ENCODE peak calls at places on chromosomes 5 and 9, in four cellular contexts. R, W, L and S are unnamed samples.

GRCh38 chr9:87620727-87621322 is 105.1 kb upstream of the CTSL start:
- DNase-seq in R (no peak), W (no peak), L (no peak), S (no peak)

GRCh38 chr5:141051526-141051876 is 327 bp downstream of the PCDHB1 start:
- DNase-seq in R (no peak), W (no peak), L (no peak), S (no peak)

GRCh38 chr5:135535820-135536801 is at the start of gene NEUROG1:
- DNase-seq in R (no peak), W (no peak), L (no peak), S (no peak)

GRCh38 chr5:133531634-133532033 is 80.7 kb downstream of the FSTL4 start:
- DNase-seq in R (no peak), W (no peak), L (no peak), S (no peak)

GRCh38 chr5:174876-175465 is 16.3 kb upstream of the LRRC14B start:
- DNase-seq in R (no peak), W (no peak), L (no peak), S (no peak)

GRCh38 chr9:127854169-127854833 is at the start of gene ENG:
- DNase-seq in R (no peak), W (no peak), L (no peak), S (no peak)

GRCh38 chr5:5342784-5343183 is 79.7 kb upstream of the ICE1 start:
- DNase-seq in R (no peak), W (no peak), L (no peak), S (no peak)

GRCh38 chr5:168481330-168481788 is 4.9 kb upstream of the RARS1 start:
- DNase-seq in R (peak; percentile 77), W (no peak), L (no peak), S (peak; percentile 70)

GRCh38 chr9:86721843-86722705 is 225.2 kb downstream of the GAS1 start:
- DNase-seq in R (no peak), W (peak; percentile 74), L (no peak), S (no peak)

GRCh38 chr5:14995229-14995628 is 123.7 kb upstream of the ANKH start:
- DNase-seq in R (no peak), W (no peak), L (no peak), S (no peak)

GRCh38 chr5:61941637-61942036 is 364.4 kb upstream of the KIF2A start:
- DNase-seq in R (no peak), W (no peak), L (no peak), S (no peak)

GRCh38 chr9:14156046-14156445 is 157.9 kb downstream of the NFIB start:
- DNase-seq in R (peak; percentile 6), W (no peak), L (no peak), S (no peak)

GRCh38 chr5:98414938-98415337 is 358.5 kb upstream of the RGMB start:
- DNase-seq in R (no peak), W (peak; percentile 59), L (no peak), S (no peak)

GRCh38 chr5:6307304-6307703 is 71.0 kb downstream of the MED10 start:
- DNase-seq in R (no peak), W (no peak), L (no peak), S (no peak)

GRCh38 chr5:43659075-43659474 is 56.1 kb downstream of the NNT start:
- DNase-seq in R (no peak), W (no peak), L (no peak), S (no peak)

GRCh38 chr5:39201795-39202593 is 17.4 kb downstream of the FYB1 start:
- DNase-seq in R (no peak), W (no peak), L (no peak), S (no peak)

GRCh38 chr5:154368041-154368800 is 77.6 kb upstream of the SAP30L start:
- DNase-seq in R (no peak), W (peak; percentile 83), L (no peak), S (no peak)

GRCh38 chr9:106862946-106863740 is at the start of gene ZNF462:
- DNase-seq in R (peak; percentile 31), W (no peak), L (no peak), S (peak; percentile 32)

GRCh38 chr9:5543875-5544702 is 33.8 kb downstream of the PDCD1LG2 start:
- DNase-seq in R (no peak), W (no peak), L (no peak), S (no peak)

GRCh38 chr5:10351199-10351881 is 2.2 kb upstream of the MARCHF6 start:
- DNase-seq in R (no peak), W (peak; percentile 43), L (no peak), S (no peak)

GRCh38 chr9:124222918-124223720 is 34.6 kb upstream of the NEK6 start:
- DNase-seq in R (no peak), W (no peak), L (no peak), S (no peak)

GRCh38 chr9:3876553-3876952 is 350.8 kb upstream of the RFX3 start:
- DNase-seq in R (no peak), W (no peak), L (no peak), S (no peak)

GRCh38 chr5:168328804-168329203 is 37.4 kb downstream of the WWC1 start:
- DNase-seq in R (peak; percentile 19), W (no peak), L (no peak), S (no peak)

GRCh38 chr5:120297621-120298020 is 166.5 kb upstream of the PRR16 start:
- DNase-seq in R (no peak), W (no peak), L (no peak), S (no peak)

GRCh38 chr5:164002653-164003052 is 497.2 kb downstream of the MAT2B start:
- DNase-seq in R (no peak), W (no peak), L (no peak), S (no peak)

GRCh38 chr9:100938507-100938906 is 90.0 kb upstream of the PLPPR1 start:
- DNase-seq in R (no peak), W (no peak), L (no peak), S (no peak)

GRCh38 chr9:75087279-75087823 is 604 bp downstream of the NMRK1 start:
- DNase-seq in R (peak; percentile 33), W (no peak), L (peak; percentile 35), S (peak; percentile 35)

GRCh38 chr9:134964271-134964670 is 46.6 kb upstream of the FCN1 start:
- DNase-seq in R (no peak), W (no peak), L (no peak), S (no peak)

GRCh38 chr5:59351076-59351794 is 542.3 kb downstream of the PDE4D start:
- DNase-seq in R (no peak), W (no peak), L (no peak), S (no peak)

GRCh38 chr5:83472508-83473343 is 1.2 kb downstream of the VCAN start:
- DNase-seq in R (peak; percentile 62), W (no peak), L (no peak), S (peak; percentile 67)

GRCh38 chr9:120363697-120364096 is 216.3 kb downstream of the CDK5RAP2 start:
- DNase-seq in R (no peak), W (no peak), L (no peak), S (no peak)

GRCh38 chr5:159990506-159990905 is 18.4 kb upstream of the TTC1 start:
- DNase-seq in R (no peak), W (no peak), L (no peak), S (no peak)

GRCh38 chr9:12968093-12968492 is 193.3 kb downstream of the LURAP1L start:
- DNase-seq in R (no peak), W (no peak), L (no peak), S (no peak)

GRCh38 chr5:95858023-95858461 is 35.5 kb upstream of the GLRX start:
- DNase-seq in R (no peak), W (peak; percentile 77), L (no peak), S (no peak)

GRCh38 chr9:137454506-137455360 is 4.4 kb downstream of the NSMF start:
- DNase-seq in R (no peak), W (no peak), L (no peak), S (no peak)

GRCh38 chr5:57171818-57172465 is 1.9 kb upstream of the GPBP1 start:
- DNase-seq in R (no peak), W (no peak), L (no peak), S (no peak)

GRCh38 chr5:89992201-89992600 is 417.4 kb downstream of the CETN3 start:
- DNase-seq in R (no peak), W (no peak), L (no peak), S (no peak)

GRCh38 chr5:89988129-89988528 is 421.4 kb downstream of the CETN3 start:
- DNase-seq in R (no peak), W (no peak), L (no peak), S (no peak)

GRCh38 chr5:89988998-89989690 is 420.4 kb downstream of the CETN3 start:
- DNase-seq in R (no peak), W (no peak), L (no peak), S (no peak)

GRCh38 chr5:89991592-89991991 is 418.0 kb downstream of the CETN3 start:
- DNase-seq in R (peak; percentile 10), W (no peak), L (no peak), S (no peak)

GRCh38 chr5:89989831-89990230 is 419.7 kb downstream of the CETN3 start:
- DNase-seq in R (no peak), W (no peak), L (no peak), S (no peak)
- TF ChIP-seq CTCF in R (no peak), W (no peak), L (no peak), S (no peak)

GRCh38 chr5:124652892-124653441 is 93.5 kb downstream of the ZNF608 start:
- DNase-seq in R (no peak), W (no peak), L (no peak), S (no peak)

GRCh38 chr5:124649548-124650501 is 96.6 kb downstream of the ZNF608 start:
- DNase-seq in R (peak; percentile 87), W (peak; percentile 74), L (peak; percentile 50), S (peak; percentile 84)

GRCh38 chr5:124650960-124651662 is 95.3 kb downstream of the ZNF608 start:
- DNase-seq in R (no peak), W (peak; percentile 57), L (no peak), S (no peak)

GRCh38 chr5:124652514-124652819 is 94.0 kb downstream of the ZNF608 start:
- DNase-seq in R (no peak), W (no peak), L (no peak), S (no peak)

GRCh38 chr5:124651663-124652513 is 94.6 kb downstream of the ZNF608 start:
- DNase-seq in R (peak; percentile 73), W (peak; percentile 59), L (no peak), S (peak; percentile 76)
- TF ChIP-seq CTCF in R (no peak), W (no peak), L (no peak), S (no peak)

GRCh38 chr5:64364426-64364825 is 141.4 kb upstream of the RGS7BP start:
- DNase-seq in R (no peak), W (no peak), L (no peak), S (no peak)
- TF ChIP-seq CTCF in R (no peak), W (no peak), L (no peak), S (no peak)

GRCh38 chr9:121720311-121720991 is 69.0 kb downstream of the DAB2IP start:
- DNase-seq in R (no peak), W (no peak), L (no peak), S (no peak)

GRCh38 chr9:121721770-121722169 is 70.3 kb downstream of the DAB2IP start:
- DNase-seq in R (no peak), W (no peak), L (no peak), S (no peak)

GRCh38 chr9:121718501-121718900 is 67.1 kb downstream of the DAB2IP start:
- DNase-seq in R (no peak), W (no peak), L (no peak), S (no peak)

GRCh38 chr9:121718063-121718462 is 66.6 kb downstream of the DAB2IP start:
- DNase-seq in R (no peak), W (no peak), L (no peak), S (no peak)

GRCh38 chr9:121720992-121721350 is 69.5 kb downstream of the DAB2IP start:
- DNase-seq in R (no peak), W (no peak), L (no peak), S (no peak)
- TF ChIP-seq CTCF in R (no peak), W (peak; percentile 26), L (no peak), S (no peak)